ENCODE peak calls at places on chromosomes 11 and 22, in five cellular contexts. One of them, this sample, is unnamed.
A peak's percentile ranks its signal among the peaks of the same experiment; 100 is the strongest.

GRCh38 chr11:121800240-121800639 is 315.8 kb downstream of the BLID start:
- DNase-seq in IMR-90: no peak
- DNase-seq in PC-3: no peak
- DNase-seq in neuronal stem cell: no peak
- DNase-seq in endothelial cell of umbilical vein: no peak
- DNase-seq in this sample: no peak

GRCh38 chr11:60785806-60786361 is 751 bp downstream of the MS4A10 start:
- DNase-seq in IMR-90: peak; percentile 57
- DNase-seq in PC-3: no peak
- DNase-seq in neuronal stem cell: no peak
- DNase-seq in endothelial cell of umbilical vein: peak; percentile 34
- DNase-seq in this sample: peak; percentile 78

GRCh38 chr22:19232620-19233019 is 54.1 kb upstream of the SLC25A1 start:
- DNase-seq in IMR-90: no peak
- DNase-seq in PC-3: no peak
- DNase-seq in neuronal stem cell: no peak
- DNase-seq in endothelial cell of umbilical vein: peak; percentile 8
- DNase-seq in this sample: no peak

GRCh38 chr11:2477254-2477653 is 32.4 kb downstream of the KCNQ1 start:
- DNase-seq in IMR-90: no peak
- DNase-seq in PC-3: no peak
- DNase-seq in neuronal stem cell: no peak
- DNase-seq in endothelial cell of umbilical vein: no peak
- DNase-seq in this sample: no peak

GRCh38 chr11:66361502-66361941 is 10.0 kb downstream of the SLC29A2 start:
- DNase-seq in IMR-90: no peak
- DNase-seq in PC-3: no peak
- DNase-seq in neuronal stem cell: no peak
- DNase-seq in endothelial cell of umbilical vein: no peak
- DNase-seq in this sample: no peak

GRCh38 chr11:126153999-126154398 is 57.5 kb downstream of the RPUSD4 start:
- DNase-seq in IMR-90: peak; percentile 92
- DNase-seq in PC-3: peak; percentile 46
- DNase-seq in neuronal stem cell: peak; percentile 87
- DNase-seq in endothelial cell of umbilical vein: peak; percentile 98
- DNase-seq in this sample: peak; percentile 84

GRCh38 chr22:29307658-29308147 is 1.3 kb downstream of the GAS2L1 start:
- DNase-seq in IMR-90: no peak
- DNase-seq in PC-3: peak; percentile 18
- DNase-seq in neuronal stem cell: no peak
- DNase-seq in endothelial cell of umbilical vein: no peak
- DNase-seq in this sample: no peak

GRCh38 chr11:1306186-1307162 is 3.0 kb downstream of the TOLLIP start:
- DNase-seq in IMR-90: no peak
- DNase-seq in PC-3: no peak
- DNase-seq in neuronal stem cell: no peak
- DNase-seq in endothelial cell of umbilical vein: no peak
- DNase-seq in this sample: no peak

GRCh38 chr11:67352546-67353316 is 615 bp downstream of the POLD4 start:
- DNase-seq in IMR-90: no peak
- DNase-seq in PC-3: peak; percentile 54
- DNase-seq in neuronal stem cell: no peak
- DNase-seq in endothelial cell of umbilical vein: no peak
- DNase-seq in this sample: peak; percentile 65

GRCh38 chr11:62902932-62903331 is 18.2 kb downstream of the CHRM1 start:
- DNase-seq in IMR-90: peak; percentile 69
- DNase-seq in PC-3: no peak
- DNase-seq in neuronal stem cell: no peak
- DNase-seq in endothelial cell of umbilical vein: peak; percentile 37
- DNase-seq in this sample: peak; percentile 42

DNA sequence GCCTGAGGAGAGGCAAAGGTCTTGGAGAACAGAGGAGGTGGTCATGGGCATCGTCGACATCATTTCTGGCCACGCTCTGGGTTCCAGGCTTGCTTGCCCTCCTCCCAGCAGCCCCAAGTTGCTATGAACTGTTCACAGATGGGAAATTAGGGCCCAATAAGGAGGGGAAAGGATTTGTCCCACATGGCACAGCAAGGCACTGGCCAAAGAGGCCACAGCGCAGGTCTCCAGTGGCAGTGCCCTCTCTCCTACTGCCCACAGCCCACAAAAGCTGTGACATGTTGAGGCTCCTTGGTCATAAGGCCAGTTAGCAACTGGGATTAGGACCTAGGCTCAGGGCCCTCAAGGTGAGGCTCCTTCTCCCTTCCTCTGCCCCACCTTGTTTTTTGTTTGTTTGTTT is 1.6 kb upstream of the PEX16 start:
- DNase-seq in IMR-90: no peak
- DNase-seq in PC-3: no peak
- DNase-seq in neuronal stem cell: no peak
- DNase-seq in endothelial cell of umbilical vein: no peak
- DNase-seq in this sample: no peak
- H2AFZ ChIP-seq in IMR-90: peak overlapping the region; percentile 19
- H2AFZ ChIP-seq in PC-3: no peak overlapping the region
- H2AFZ ChIP-seq in neuronal stem cell: peak overlapping the region; percentile 84
- H2AFZ ChIP-seq in endothelial cell of umbilical vein: no peak overlapping the region
- H2AFZ ChIP-seq in this sample: peak overlapping the region; percentile 97

GRCh38 chr11:133946018-133946417 is 10.8 kb downstream of the IGSF9B start:
- DNase-seq in IMR-90: no peak
- DNase-seq in PC-3: no peak
- DNase-seq in neuronal stem cell: no peak
- DNase-seq in endothelial cell of umbilical vein: no peak
- DNase-seq in this sample: no peak
- H3K4me3 ChIP-seq in IMR-90: no peak overlapping the region
- H3K4me3 ChIP-seq in PC-3: no peak overlapping the region
- H3K4me3 ChIP-seq in neuronal stem cell: no peak overlapping the region
- H3K4me3 ChIP-seq in endothelial cell of umbilical vein: no peak overlapping the region
- H3K4me3 ChIP-seq in this sample: no peak overlapping the region

DNA sequence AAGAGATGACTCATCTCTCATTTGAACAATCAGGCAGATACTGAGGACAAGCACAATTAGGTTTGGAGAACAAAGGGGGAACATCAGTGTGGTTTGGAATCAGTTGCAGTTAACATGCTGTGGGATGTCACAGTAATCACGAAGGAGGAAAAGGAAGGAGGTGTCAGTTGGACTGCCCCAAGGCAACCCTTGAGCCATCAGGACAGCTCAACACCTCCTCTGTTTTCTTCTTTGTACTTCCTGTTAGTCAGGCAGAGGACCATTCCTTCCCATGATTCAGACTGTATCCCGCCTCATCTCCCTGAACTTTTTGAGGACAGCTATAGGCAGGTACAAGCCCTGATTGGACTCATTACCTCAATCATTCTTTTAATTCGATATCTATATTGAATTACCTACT is 473.6 kb upstream of the ISX start:
- DNase-seq in IMR-90: no peak
- DNase-seq in PC-3: no peak
- DNase-seq in neuronal stem cell: no peak
- DNase-seq in endothelial cell of umbilical vein: no peak
- DNase-seq in this sample: no peak
- H2AFZ ChIP-seq in IMR-90: no peak overlapping the region
- H2AFZ ChIP-seq in PC-3: no peak overlapping the region
- H2AFZ ChIP-seq in neuronal stem cell: no peak overlapping the region
- H2AFZ ChIP-seq in endothelial cell of umbilical vein: no peak overlapping the region
- H2AFZ ChIP-seq in this sample: no peak overlapping the region

GRCh38 chr11:68569357-68569756 is 108.8 kb downstream of the PPP6R3 start:
- DNase-seq in IMR-90: no peak
- DNase-seq in PC-3: no peak
- DNase-seq in neuronal stem cell: no peak
- DNase-seq in endothelial cell of umbilical vein: no peak
- DNase-seq in this sample: no peak
- H3K4me3 ChIP-seq in IMR-90: no peak overlapping the region
- H3K4me3 ChIP-seq in PC-3: no peak overlapping the region
- H3K4me3 ChIP-seq in neuronal stem cell: no peak overlapping the region
- H3K4me3 ChIP-seq in endothelial cell of umbilical vein: no peak overlapping the region
- H3K4me3 ChIP-seq in this sample: no peak overlapping the region

GRCh38 chr11:128367573-128367972 is 219.8 kb downstream of the ETS1 start:
- DNase-seq in IMR-90: no peak
- DNase-seq in PC-3: no peak
- DNase-seq in neuronal stem cell: no peak
- DNase-seq in endothelial cell of umbilical vein: no peak
- DNase-seq in this sample: no peak

GRCh38 chr11:128375941-128376340 is 211.4 kb downstream of the ETS1 start:
- DNase-seq in IMR-90: no peak
- DNase-seq in PC-3: peak; percentile 92
- DNase-seq in neuronal stem cell: no peak
- DNase-seq in endothelial cell of umbilical vein: peak; percentile 49
- DNase-seq in this sample: no peak

DNA sequence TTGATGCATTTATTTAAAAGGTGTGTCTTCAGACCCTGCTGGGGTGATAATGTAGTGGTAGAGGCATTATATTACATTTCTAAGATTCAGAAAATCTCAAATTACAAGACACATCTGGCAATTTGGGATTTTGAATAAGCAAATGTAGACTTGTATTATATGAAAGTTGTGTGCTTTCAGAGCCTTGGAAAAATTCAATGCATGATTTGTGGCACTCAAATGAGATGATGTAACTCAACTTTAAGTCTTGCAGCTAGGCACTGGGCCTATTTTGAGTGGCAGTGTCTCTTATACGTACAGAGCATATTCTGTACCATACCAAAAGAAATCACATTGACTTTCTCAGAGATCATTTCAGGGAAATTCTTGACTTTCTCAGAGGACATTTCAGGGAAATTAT is 214.3 kb downstream of the ETS1 start:
- DNase-seq in IMR-90: peak; percentile 13
- DNase-seq in PC-3: no peak
- DNase-seq in neuronal stem cell: no peak
- DNase-seq in endothelial cell of umbilical vein: no peak
- DNase-seq in this sample: no peak
- H2AFZ ChIP-seq in IMR-90: no peak overlapping the region
- H2AFZ ChIP-seq in PC-3: no peak overlapping the region
- H2AFZ ChIP-seq in neuronal stem cell: no peak overlapping the region
- H2AFZ ChIP-seq in endothelial cell of umbilical vein: no peak overlapping the region
- H2AFZ ChIP-seq in this sample: no peak overlapping the region

DNA sequence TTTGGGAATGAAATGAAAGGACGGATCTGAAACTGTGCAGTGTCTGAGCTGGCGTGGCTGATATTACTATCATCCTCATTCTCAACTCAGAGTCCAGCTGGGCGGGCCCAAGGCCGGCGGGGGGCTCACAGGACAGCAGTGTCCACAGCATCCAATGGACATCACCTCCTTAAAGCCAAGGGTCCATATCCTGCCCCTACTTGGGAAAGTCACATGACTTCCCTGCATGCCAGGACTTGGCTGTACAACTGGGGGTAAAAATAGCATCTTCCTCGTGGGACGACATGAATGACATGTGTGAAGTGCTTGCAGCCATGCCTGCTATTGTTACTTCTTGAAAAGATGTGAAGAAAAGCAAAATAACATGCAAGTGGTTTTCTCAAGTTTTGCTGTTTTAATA is 82.3 kb downstream of the TRMU start:
- DNase-seq in IMR-90: no peak
- DNase-seq in PC-3: no peak
- DNase-seq in neuronal stem cell: no peak
- DNase-seq in endothelial cell of umbilical vein: no peak
- DNase-seq in this sample: no peak
- H3K4me3 ChIP-seq in IMR-90: no peak overlapping the region
- H3K4me3 ChIP-seq in PC-3: no peak overlapping the region
- H3K4me3 ChIP-seq in neuronal stem cell: no peak overlapping the region
- H3K4me3 ChIP-seq in endothelial cell of umbilical vein: no peak overlapping the region
- H3K4me3 ChIP-seq in this sample: no peak overlapping the region